ENCODE peak calls at places on chromosomes 13 and 19, in five cellular contexts. R, J, H, W and P are unnamed samples.

GRCh38 chr13:73913043-73913740 is 221.0 kb downstream of the KLF12 start:
- DNase-seq in R (peak), J (no peak), H (no peak), W (no peak), P (peak)

GRCh38 chr19:19338082-19338481 is 17.5 kb downstream of the MAU2 start:
- DNase-seq in R (no peak), J (no peak), H (no peak), W (no peak), P (peak)

GRCh38 chr19:15280915-15281683 is 48.9 kb upstream of the EPHX3 start:
- DNase-seq in R (peak), J (no peak), H (no peak), W (peak), P (peak)

GRCh38 chr19:932647-933552 is 7.1 kb downstream of the ARID3A start:
- DNase-seq in R (peak), J (peak), H (peak), W (peak), P (peak)

GRCh38 chr13:98537306-98537705 is 39.6 kb downstream of the STK24 start:
- DNase-seq in R (no peak), J (no peak), H (no peak), W (no peak), P (no peak)

GRCh38 chr19:16373079-16373478 is 48.5 kb downstream of the KLF2 start:
- DNase-seq in R (no peak), J (no peak), H (no peak), W (no peak), P (no peak)

GRCh38 chr19:44566984-44567383 is 37.5 kb upstream of the CEACAM20 start:
- DNase-seq in R (peak), J (no peak), H (no peak), W (no peak), P (no peak)

GRCh38 chr19:49327878-49328544 is 3.0 kb upstream of the SLC6A16 start:
- DNase-seq in R (peak), J (no peak), H (peak), W (no peak), P (peak)

GRCh38 chr19:17726136-17726741 is 7.0 kb downstream of the MAP1S start:
- DNase-seq in R (no peak), J (no peak), H (no peak), W (no peak), P (no peak)

GRCh38 chr19:3801412-3802096 is 15.4 kb upstream of the MATK start:
- DNase-seq in R (no peak), J (peak), H (peak), W (peak), P (no peak)

GRCh38 chr13:51942189-51942588 is 69.1 kb downstream of the ATP7B start:
- DNase-seq in R (no peak), J (no peak), H (no peak), W (no peak), P (peak)

GRCh38 chr13:47478985-47479384 is 522.1 kb downstream of the SUCLA2 start:
- DNase-seq in R (no peak), J (no peak), H (no peak), W (peak), P (peak)

GRCh38 chr13:110387451-110388140 is 80.5 kb downstream of the COL4A2 start:
- DNase-seq in R (peak), J (no peak), H (no peak), W (no peak), P (no peak)

GRCh38 chr13:87941244-87941643 is 270.1 kb downstream of the SLITRK5 start:
- DNase-seq in R (no peak), J (no peak), H (no peak), W (no peak), P (no peak)

GRCh38 chr19:51327066-51327985 is 14.6 kb downstream of the VSIG10L start:
- DNase-seq in R (peak), J (peak), H (peak), W (peak), P (no peak)

GRCh38 chr13:71964491-71965108 is 97.6 kb upstream of the DACH1 start:
- DNase-seq in R (no peak), J (no peak), H (no peak), W (no peak), P (no peak)

GRCh38 chr19:16160943-16161560 is 12.3 kb downstream of the CIB3 start:
- DNase-seq in R (peak), J (no peak), H (no peak), W (no peak), P (peak)

GRCh38 chr13:50672025-50672424 is 171.5 kb downstream of the DLEU7 start:
- DNase-seq in R (no peak), J (no peak), H (no peak), W (peak), P (peak)

GRCh38 chr19:572891-573825 is 762 bp downstream of the BSG start:
- DNase-seq in R (peak), J (peak), H (peak), W (peak), P (peak)

GRCh38 chr19:43777163-43777700 is 3.5 kb downstream of the KCNN4 start:
- DNase-seq in R (peak), J (no peak), H (no peak), W (no peak), P (peak)

GRCh38 chr19:34468400-34468799 is 13.2 kb upstream of the WTIP start:
- DNase-seq in R (peak), J (no peak), H (no peak), W (no peak), P (no peak)

GRCh38 chr19:7533925-7534480 is 1.5 kb upstream of the PNPLA6 start:
- DNase-seq in R (peak), J (peak), H (peak), W (peak), P (peak)

GRCh38 chr13:29454931-29455481 is 140.5 kb downstream of the SLC7A1 start:
- DNase-seq in R (peak), J (no peak), H (no peak), W (peak), P (peak)

GRCh38 chr19:17121736-17122293 is 46.2 kb downstream of the MYO9B start:
- DNase-seq in R (peak), J (no peak), H (no peak), W (no peak), P (no peak)

GRCh38 chr13:51467730-51468129 is 14.9 kb upstream of the INTS6 start:
- DNase-seq in R (no peak), J (no peak), H (no peak), W (peak), P (no peak)

GRCh38 chr13:113837554-113838355 is 26.1 kb downstream of the GAS6 start:
- DNase-seq in R (peak), J (no peak), H (peak), W (peak), P (peak)

GRCh38 chr19:38265213-38265861 is 964 bp downstream of the SPINT2 start:
- DNase-seq in R (peak), J (no peak), H (peak), W (peak), P (peak)

GRCh38 chr13:31675521-31675953 is 63.8 kb upstream of the RXFP2 start:
- DNase-seq in R (peak), J (no peak), H (no peak), W (no peak), P (peak)

GRCh38 chr13:55497486-55497885 is 1643.2 kb upstream of the PRR20A start:
- DNase-seq in R (no peak), J (no peak), H (no peak), W (no peak), P (no peak)

GRCh38 chr19:29155683-29156082 is 57.3 kb downstream of the UQCRFS1 start:
- DNase-seq in R (no peak), J (no peak), H (no peak), W (no peak), P (no peak)
- TF ChIP-seq CTCF in R (no peak), J (no peak), H (no peak), W (no peak), P (no peak)

DNA sequence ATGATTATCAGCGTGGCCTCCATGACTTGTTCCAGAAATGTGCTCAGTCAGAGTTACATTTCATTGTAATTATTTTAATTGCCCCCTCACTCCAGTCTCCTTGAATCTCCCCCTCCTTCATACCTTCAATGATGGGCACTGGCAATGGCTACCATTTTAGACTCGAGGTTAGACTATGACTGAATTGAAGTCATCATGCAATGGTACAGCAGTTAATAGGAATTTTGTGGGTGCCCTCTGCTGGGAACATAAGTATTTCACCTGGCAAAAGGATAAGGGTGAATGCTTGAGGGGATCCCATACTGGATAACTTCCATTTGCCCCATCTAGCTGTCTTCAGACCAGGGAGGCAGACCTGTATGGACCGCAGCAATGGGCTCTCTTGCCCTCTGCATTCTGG is 32.2 kb upstream of the USP12 start:
- DNase-seq in R (peak), J (no peak), H (no peak), W (peak), P (peak)
- TF ChIP-seq CTCF in R (peak), J (no peak), H (peak), W (peak), P (no peak)

GRCh38 chr13:46171739-46172138 is 10.2 kb downstream of the LCP1 start:
- DNase-seq in R (no peak), J (no peak), H (no peak), W (no peak), P (no peak)
- TF ChIP-seq CTCF in R (no peak), J (no peak), H (no peak), W (no peak), P (no peak)

GRCh38 chr13:53198699-53199098 is 170.1 kb downstream of the OLFM4 start:
- DNase-seq in R (no peak), J (no peak), H (no peak), W (no peak), P (no peak)

GRCh38 chr13:53197424-53197823 is 168.8 kb downstream of the OLFM4 start:
- DNase-seq in R (no peak), J (no peak), H (no peak), W (no peak), P (no peak)

GRCh38 chr13:53200075-53200474 is 171.5 kb downstream of the OLFM4 start:
- DNase-seq in R (no peak), J (no peak), H (no peak), W (no peak), P (no peak)

GRCh38 chr13:53200498-53201453 is 172.2 kb downstream of the OLFM4 start:
- DNase-seq in R (peak), J (peak), H (peak), W (peak), P (no peak)

GRCh38 chr13:53198017-53198416 is 169.4 kb downstream of the OLFM4 start:
- DNase-seq in R (no peak), J (no peak), H (peak), W (no peak), P (peak)
- TF ChIP-seq CTCF in R (no peak), J (no peak), H (no peak), W (no peak), P (no peak)

DNA sequence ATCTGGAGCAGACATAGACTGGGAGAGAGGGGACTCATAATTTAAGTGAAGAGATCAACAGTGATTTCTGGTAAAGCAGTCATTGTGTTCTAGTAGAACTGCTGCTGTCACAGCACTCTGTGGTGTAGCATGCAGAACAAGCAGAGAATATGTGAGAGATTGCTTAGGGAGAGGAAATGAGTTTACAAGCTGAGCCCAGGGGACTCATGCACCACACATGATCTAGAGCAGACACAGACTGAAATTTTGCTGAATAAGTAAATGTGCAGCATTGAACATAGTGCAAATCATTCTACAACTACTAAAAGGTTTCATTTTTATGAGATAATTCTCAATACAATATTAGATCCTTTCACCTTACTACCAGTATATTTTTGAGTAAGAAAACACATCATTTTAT is 125.7 kb downstream of the MYO16 start:
- DNase-seq in R (peak), J (no peak), H (no peak), W (no peak), P (no peak)
- TF ChIP-seq CTCF in R (no peak), J (no peak), H (no peak), W (no peak), P (no peak)

GRCh38 chr13:102484329-102484728 is 82.5 kb upstream of the FGF14 start:
- DNase-seq in R (peak), J (no peak), H (peak), W (no peak), P (peak)
- TF ChIP-seq CTCF in R (peak), J (no peak), H (no peak), W (no peak), P (peak)